ENCODE peak calls at places on chromosomes 4 and X, in four cellular contexts. F is stomach, R is cardiac muscle cell, C is HepG2. M is an unnamed sample.
A peak's percentile ranks its signal among the peaks of the same experiment; 100 is the strongest.

GRCh38 chr4:54958236-54958635 is 167.2 kb downstream of the KDR start:
- DNase-seq in F (no peak), C (no peak), R (peak; percentile 90), M (peak; percentile 21)

GRCh38 chr4:163191999-163192398 is 25.3 kb upstream of the NAF1 start:
- DNase-seq in R (no peak), F (no peak), C (peak; percentile 26), M (no peak)

GRCh38 chr4:10283761-10284160 is 167.2 kb upstream of the WDR1 start:
- DNase-seq in R (no peak), F (no peak), C (no peak), M (no peak)

GRCh38 chr4:113684534-113685091 is 76.9 kb downstream of the CAMK2D start:
- DNase-seq in F (peak; percentile 31), R (peak; percentile 71), C (peak; percentile 85), M (no peak)

GRCh38 chr4:143364063-143364462 is 27.4 kb downstream of the GAB1 start:
- DNase-seq in C (no peak), R (no peak), F (no peak), M (no peak)

GRCh38 chrX:46551494-46552128 is 6.4 kb upstream of the ZNF674 start:
- DNase-seq in C (no peak), F (no peak), R (no peak), M (no peak)

GRCh38 chr4:24195976-24196736 is 306.3 kb upstream of the PPARGC1A start:
- DNase-seq in F (no peak), C (no peak), R (no peak), M (no peak)

GRCh38 chr4:85127653-85128052 is 161.2 kb upstream of the WDFY3 start:
- DNase-seq in F (no peak), R (peak; percentile 56), C (peak; percentile 34), M (no peak)

GRCh38 chrX:41029332-41029731 is 55.9 kb upstream of the USP9X start:
- DNase-seq in F (no peak), C (peak; percentile 27), R (no peak), M (no peak)

GRCh38 chr4:121324331-121324730 is 56.5 kb downstream of the QRFPR start:
- DNase-seq in C (no peak), F (no peak), R (no peak), M (no peak)

DNA sequence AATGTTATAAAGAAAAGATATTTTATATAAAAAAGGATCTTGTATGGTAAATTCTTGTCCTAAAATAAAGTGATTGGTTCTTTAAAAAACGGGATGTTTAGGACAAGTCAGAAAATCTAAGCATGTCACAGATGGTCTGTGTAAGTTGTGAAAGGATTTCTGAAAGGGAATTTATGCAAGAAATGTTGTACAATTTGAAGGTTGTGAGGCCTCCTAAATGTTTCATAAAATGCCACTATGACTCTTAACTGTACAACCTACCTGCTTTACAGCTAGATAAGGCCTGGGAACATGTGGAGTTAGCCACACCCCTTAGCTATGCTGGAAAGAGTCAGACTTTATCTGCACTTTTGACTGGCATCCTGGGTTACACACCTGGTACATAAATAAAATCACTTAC is 951.5 kb upstream of the POU3F4 start:
- DNase-seq in C (no peak), F (no peak), R (no peak), M (no peak)
- H3K4me1 ChIP-seq in C (no peaks in the 10 kb centered on the region), F (no peaks in the 10 kb centered on the region), R (no peaks in the 10 kb centered on the region), M (no peaks in the 10 kb centered on the region)

GRCh38 chrX:10098235-10098819 is 58.4 kb upstream of the CLCN4 start:
- DNase-seq in F (no peak), C (no peak), R (no peak), M (no peak)
- H3K4me3 ChIP-seq in F (no peak overlapping the region), C (no peak overlapping the region), R (no peak overlapping the region), M (no peak overlapping the region)

DNA sequence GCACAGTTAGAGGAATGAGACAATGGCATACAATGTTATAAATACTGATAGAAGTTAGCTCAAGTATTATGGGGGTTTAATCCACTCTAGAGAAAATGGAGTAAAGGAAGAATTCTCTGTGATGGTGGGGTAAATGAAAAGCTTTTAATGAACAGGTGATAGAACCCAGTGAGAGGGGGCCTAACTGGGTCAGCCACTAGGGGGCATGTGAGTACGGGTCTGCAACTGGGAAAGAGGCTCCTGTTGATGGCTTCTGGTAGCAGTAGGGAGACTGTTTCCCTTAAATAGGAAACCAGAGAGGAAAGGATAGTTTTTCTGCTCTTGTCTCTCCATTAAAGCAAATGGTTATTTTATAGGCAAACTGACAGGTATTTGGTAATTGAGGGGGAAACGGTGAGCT is 132.8 kb upstream of the GPR101 start:
- DNase-seq in R (peak; percentile 15), C (no peak), F (peak; percentile 42), M (no peak)
- TF ChIP-seq CTCF in R (no peak), C (peak; percentile 34), F (no peak), M (no peak)

GRCh38 chr4:173167793-173168395 is 717 bp upstream of the GALNT7 start:
- DNase-seq in F (peak; percentile 48), R (peak; percentile 48), C (no peak), M (peak; percentile 38)
- H3K4me1 ChIP-seq in F (peaks cover 11% of the 10 kb centered on the region), R (peaks cover 5% of the 10 kb centered on the region), C (peaks cover 15% of the 10 kb centered on the region), M (peaks cover 2% of the 10 kb centered on the region)

GRCh38 chr4:5206391-5206790 is 155.1 kb downstream of the STK32B start:
- DNase-seq in C (no peak), F (no peak), R (no peak), M (no peak)

GRCh38 chr4:5205981-5206380 is 154.7 kb downstream of the STK32B start:
- DNase-seq in F (no peak), C (no peak), R (no peak), M (no peak)

GRCh38 chr4:5204781-5205180 is 153.5 kb downstream of the STK32B start:
- DNase-seq in C (no peak), F (no peak), R (no peak), M (no peak)

GRCh38 chr4:5203309-5203708 is 152.0 kb downstream of the STK32B start:
- DNase-seq in F (no peak), R (no peak), C (no peak), M (no peak)

DNA sequence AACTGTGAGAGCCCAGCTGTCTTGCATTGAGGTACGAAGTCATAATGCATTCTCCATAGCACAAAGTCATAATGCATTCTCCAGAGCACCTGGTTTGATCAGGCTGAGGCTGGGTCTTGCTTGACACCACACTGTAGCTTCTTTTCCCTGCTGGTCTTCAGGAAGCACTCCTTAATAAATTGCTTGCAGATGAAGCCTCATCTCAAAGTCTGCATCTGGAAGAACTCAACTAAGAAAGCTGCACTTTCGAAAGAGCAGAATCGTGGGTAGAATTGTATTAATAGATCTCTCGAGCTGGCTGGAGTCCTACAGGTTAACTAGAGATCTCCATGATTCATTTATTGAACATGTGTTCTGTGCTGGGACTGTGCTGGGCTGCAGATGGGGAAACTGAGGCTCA is 152.6 kb downstream of the STK32B start:
- DNase-seq in R (no peak), F (no peak), C (no peak), M (no peak)
- H3K4me3 ChIP-seq in R (no peak overlapping the region), F (no peak overlapping the region), C (no peak overlapping the region), M (no peak overlapping the region)

DNA sequence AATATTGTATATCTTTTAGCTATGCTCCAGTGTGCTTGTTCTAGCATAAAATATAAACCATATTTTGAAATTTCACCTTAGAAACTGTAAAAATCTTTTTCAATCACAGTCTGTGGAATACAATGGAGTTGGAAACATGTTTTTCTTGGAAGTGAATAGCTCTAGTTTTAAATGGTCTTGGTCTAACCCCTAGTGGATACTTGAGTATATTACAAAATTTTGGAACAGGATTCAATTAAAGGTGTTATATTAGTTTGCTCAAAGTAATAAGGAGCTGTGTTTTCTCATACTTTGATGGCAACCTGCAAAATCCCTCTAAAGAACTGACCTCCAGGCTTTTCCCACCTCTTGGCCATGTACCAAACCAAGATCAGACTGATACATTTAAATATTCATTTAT is 48.2 kb downstream of the STK26 start:
- DNase-seq in F (no peak), R (peak; percentile 12), C (peak; percentile 1), M (no peak)
- TF ChIP-seq CTCF in F (no peak), R (peak; percentile 29), C (peak; percentile 6), M (no peak)

DNA sequence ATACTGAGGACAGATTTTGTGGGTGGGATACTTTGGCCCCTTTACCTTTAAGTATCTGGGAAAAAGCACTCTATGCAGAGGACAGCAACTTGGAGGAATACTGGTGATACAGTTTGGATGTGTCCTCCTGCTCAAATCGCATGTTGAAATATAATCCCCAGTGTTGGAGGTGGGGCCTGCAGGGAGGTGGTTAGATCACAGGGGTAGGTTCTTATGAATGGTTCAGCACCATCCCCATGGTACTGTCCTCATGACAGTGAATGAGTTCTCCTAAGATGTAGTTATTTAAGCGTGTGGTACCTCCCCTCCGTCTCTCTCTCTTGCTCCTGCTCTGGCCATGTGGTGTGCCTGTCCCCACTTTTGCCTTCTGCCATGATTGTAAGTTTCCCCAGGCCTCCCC is 24.6 kb downstream of the GPAT3 start:
- DNase-seq in R (no peak), C (no peak), F (no peak), M (no peak)
- H3K4me1 ChIP-seq in R (no peaks in the 10 kb centered on the region), C (no peaks in the 10 kb centered on the region), F (no peaks in the 10 kb centered on the region), M (peaks cover 2% of the 10 kb centered on the region)

GRCh38 chr4:6325791-6326290 is 56.2 kb downstream of the WFS1 start:
- DNase-seq in R (no peak), F (no peak), C (no peak), M (no peak)

GRCh38 chr4:6328526-6328925 is 58.9 kb downstream of the WFS1 start:
- DNase-seq in C (no peak), R (no peak), F (no peak), M (no peak)

GRCh38 chr4:6324999-6325790 is 55.5 kb downstream of the WFS1 start:
- DNase-seq in F (peak; percentile 71), C (no peak), R (no peak), M (peak; percentile 64)

GRCh38 chr4:6326312-6327060 is 56.8 kb downstream of the WFS1 start:
- DNase-seq in R (no peak), C (no peak), F (no peak), M (no peak)

DNA sequence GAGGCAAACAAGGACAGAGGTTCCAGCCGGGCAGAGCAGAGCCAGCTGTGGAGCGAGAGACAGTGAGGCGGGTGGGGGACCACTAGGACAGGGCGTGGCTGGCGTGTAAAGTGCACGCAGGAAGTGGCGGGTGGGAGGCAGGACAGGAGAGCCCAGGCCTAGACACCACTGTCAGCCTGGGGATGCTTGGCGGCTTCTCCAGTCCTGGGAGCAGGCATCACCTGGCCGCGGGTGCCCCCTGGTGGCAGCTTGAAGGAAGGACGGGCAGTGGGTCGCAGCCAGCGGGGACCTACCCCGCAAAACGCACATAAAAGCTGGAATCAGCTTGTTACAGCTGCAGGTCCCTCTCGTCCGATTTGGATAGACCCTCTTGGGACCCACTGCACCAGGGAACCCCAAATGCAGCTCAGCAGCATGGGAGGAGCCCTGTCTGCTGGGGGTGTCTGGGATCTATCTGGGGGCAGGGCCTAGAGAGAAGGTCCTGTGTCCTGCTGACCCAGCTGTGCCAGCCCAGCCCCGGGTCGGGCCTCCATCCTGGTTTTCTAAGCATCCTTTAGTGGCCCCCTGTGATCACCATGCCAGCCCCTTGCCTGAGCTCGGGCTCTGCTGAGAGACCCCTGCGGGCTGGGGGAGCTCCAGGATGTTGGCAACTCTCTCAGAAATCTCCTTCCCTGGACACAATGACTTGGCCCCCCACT is 57.7 kb downstream of the WFS1 start:
- DNase-seq in C (peak; percentile 60), F (peak; percentile 87), R (peak; percentile 85), M (peak; percentile 82)
- H3K4me3 ChIP-seq in C (peak overlapping the region; percentile 47), F (no peak overlapping the region), R (no peak overlapping the region), M (no peak overlapping the region)

M was measured in lung.